ENCODE peak calls at places on chromosomes 6 and 20, in seven cellular contexts. R is BJ; A is fibroblast of lung; S is amniotic stem cell; H is neural crest cell; F is activated CD8-positive, alpha-beta T cell treated with anti-CD3 and anti-CD28 coated beads for 36 hours; I is ACHN. U is an unnamed sample.

GRCh38 chr6:111663232-111663631 is 57.6 kb upstream of the TRAF3IP2 start:
- DNase-seq in R (no peak), A (peak), H (no peak), S (no peak), I (no peak), F (no peak), U (no peak)

GRCh38 chr6:168319279-168320051 is at the start of gene DACT2:
- DNase-seq in R (no peak), S (no peak), F (no peak), I (no peak), H (no peak), A (no peak), U (no peak)

GRCh38 chr20:59122377-59122932 is 41.2 kb upstream of the ZNF831 start:
- DNase-seq in A (no peak), F (peak), R (no peak), I (no peak), S (no peak), H (no peak), U (no peak)

GRCh38 chr6:99575544-99576227 is 7.2 kb upstream of the CCNC start:
- DNase-seq in I (no peak), H (no peak), F (no peak), R (no peak), S (no peak), A (no peak), U (no peak)

GRCh38 chr6:118218156-118218555 is 311.1 kb downstream of the SLC35F1 start:
- DNase-seq in A (no peak), S (no peak), H (no peak), F (no peak), R (no peak), I (no peak), U (no peak)

GRCh38 chr6:107033136-107033535 is 5.1 kb downstream of the MTRES1 start:
- DNase-seq in H (no peak), R (no peak), A (no peak), I (no peak), F (no peak), S (no peak), U (peak)

GRCh38 chr20:18056174-18057105 is 1.3 kb downstream of the OVOL2 start:
- DNase-seq in S (no peak), F (peak), R (no peak), H (no peak), I (no peak), A (peak), U (peak)

GRCh38 chr6:159934181-159934580 is 34.7 kb upstream of the IGF2R start:
- DNase-seq in S (no peak), R (no peak), H (no peak), F (no peak), A (no peak), I (no peak), U (no peak)

GRCh38 chr20:62755817-62756724 is 40.2 kb upstream of the MRGBP start:
- DNase-seq in F (no peak), I (no peak), S (no peak), A (no peak), H (no peak), R (no peak), U (no peak)

GRCh38 chr6:133166706-133167105 is 74.5 kb upstream of the EYA4 start:
- DNase-seq in A (no peak), H (no peak), R (no peak), S (no peak), F (no peak), I (no peak), U (no peak)

GRCh38 chr6:138400326-138400725 is 3.7 kb upstream of the HEBP2 start:
- DNase-seq in H (no peak), S (no peak), A (no peak), I (no peak), R (no peak), F (no peak), U (no peak)

GRCh38 chr20:51972031-51972430 is 169.7 kb upstream of the SALL4 start:
- DNase-seq in I (no peak), H (no peak), S (no peak), A (no peak), R (no peak), F (no peak), U (no peak)

GRCh38 chr6:2643935-2644539 is 106.7 kb downstream of the MYLK4 start:
- DNase-seq in I (no peak), R (no peak), S (no peak), H (no peak), A (no peak), F (no peak), U (no peak)

GRCh38 chr20:48159156-48159971 is 374.1 kb upstream of the SULF2 start:
- DNase-seq in R (no peak), A (no peak), F (no peak), S (no peak), H (no peak), I (no peak), U (no peak)

GRCh38 chr6:90497411-90497810 is 89.5 kb downstream of the MAP3K7 start:
- DNase-seq in R (no peak), H (no peak), A (no peak), S (no peak), I (no peak), F (no peak), U (no peak)

GRCh38 chr6:45928721-45929305 is 86.8 kb downstream of the CLIC5 start:
- DNase-seq in F (no peak), H (no peak), I (no peak), A (no peak), S (no peak), R (no peak), U (no peak)

GRCh38 chr6:65637289-65638046 is 69.6 kb downstream of the EYS start:
- DNase-seq in A (no peak), S (no peak), R (no peak), I (no peak), H (no peak), F (no peak), U (no peak)